ENCODE peak calls at places on chromosomes 1 and 21, in four cellular contexts. T, B, O and V are unnamed samples.

GRCh38 chr1:24745711-24746582 is 700 bp downstream of the CLIC4 start:
- DNase-seq in T (no peak), B (peak; percentile 57), O (peak; percentile 71), V (peak; percentile 62)

GRCh38 chr1:108050911-108051624 is 86.1 kb upstream of the VAV3 start:
- DNase-seq in T (no peak), B (peak; percentile 46), O (no peak), V (no peak)

GRCh38 chr1:3013371-3014038 is 7.8 kb upstream of the ACTRT2 start:
- DNase-seq in T (no peak), B (no peak), O (no peak), V (no peak)

GRCh38 chr1:27253611-27254010 is 19.2 kb downstream of the WDTC1 start:
- DNase-seq in T (no peak), B (no peak), O (no peak), V (no peak)

GRCh38 chr1:166378805-166379204 is 212.0 kb upstream of the FAM78B start:
- DNase-seq in T (no peak), B (no peak), O (no peak), V (no peak)

GRCh38 chr21:41678016-41678935 is 88.6 kb downstream of the RIPK4 start:
- DNase-seq in T (peak; percentile 80), B (no peak), O (peak; percentile 83), V (peak; percentile 87)

GRCh38 chr1:41245659-41246058 is 3.6 kb upstream of the SCMH1 start:
- DNase-seq in T (no peak), B (no peak), O (no peak), V (no peak)

GRCh38 chr1:224182866-224183590 is at the start of gene DEGS1:
- DNase-seq in T (peak; percentile 93), B (peak; percentile 84), O (peak; percentile 92), V (peak; percentile 88)

GRCh38 chr1:226223157-226223785 is at the start of gene MIXL1:
- DNase-seq in T (no peak), B (no peak), O (peak; percentile 22), V (no peak)

GRCh38 chr21:45570826-45571601 is 28.8 kb upstream of the SLC19A1 start:
- DNase-seq in T (no peak), B (no peak), O (no peak), V (peak; percentile 24)

GRCh38 chr1:173360478-173361063 is 116.6 kb upstream of the PRDX6 start:
- DNase-seq in T (no peak), B (no peak), O (no peak), V (no peak)

GRCh38 chr1:100622966-100623762 is 85.2 kb downstream of the GPR88 start:
- DNase-seq in T (no peak), B (no peak), O (no peak), V (no peak)

GRCh38 chr1:89822999-89823628 is 2.3 kb downstream of the LRRC8D start:
- DNase-seq in T (no peak), B (no peak), O (peak; percentile 22), V (no peak)

GRCh38 chr1:46569909-46570725 is 18.7 kb upstream of the KNCN start:
- DNase-seq in T (no peak), B (no peak), O (no peak), V (no peak)

GRCh38 chr1:200971955-200972711 is 51.4 kb downstream of the KIF21B start:
- DNase-seq in T (peak; percentile 82), B (peak; percentile 61), O (peak; percentile 80), V (peak; percentile 70)

GRCh38 chr1:98792123-98792522 is 130.6 kb downstream of the SNX7 start:
- DNase-seq in T (no peak), B (no peak), O (peak; percentile 16), V (no peak)

GRCh38 chr1:224747578-224747977 is 131.5 kb downstream of the CNIH3 start:
- DNase-seq in T (no peak), B (peak; percentile 75), O (peak; percentile 13), V (no peak)

GRCh38 chr1:87968259-87968955 is 639.7 kb downstream of the LMO4 start:
- DNase-seq in T (no peak), B (no peak), O (peak; percentile 17), V (no peak)

GRCh38 chr1:153483776-153484175 is 23.3 kb upstream of the S100A7 start:
- DNase-seq in T (no peak), B (no peak), O (no peak), V (no peak)

GRCh38 chr21:26061437-26061836 is 109.1 kb downstream of the APP start:
- DNase-seq in T (no peak), B (no peak), O (peak; percentile 39), V (no peak)

GRCh38 chr1:6440198-6441126 is 15.9 kb downstream of the ESPN start:
- DNase-seq in T (peak; percentile 90), B (no peak), O (peak; percentile 84), V (peak; percentile 78)

GRCh38 chr1:85933901-85934300 is 222.7 kb downstream of the COL24A1 start:
- DNase-seq in T (no peak), B (no peak), O (no peak), V (no peak)

GRCh38 chr1:9787702-9788101 is 36.1 kb downstream of the CLSTN1 start:
- DNase-seq in T (no peak), B (peak; percentile 79), O (no peak), V (no peak)
- H3K4me3 ChIP-seq in T (no peak overlapping the region), B (peak overlapping the region; percentile 13), O (no peak overlapping the region), V (no peak overlapping the region)

GRCh38 chr1:1471389-1472045 is at the start of gene ATAD3B:
- DNase-seq in T (peak; percentile 96), B (peak; percentile 95), O (peak; percentile 95), V (peak; percentile 95)
- TF ChIP-seq CTCF in T (no peak), B (no peak), O (no peak), V (no peak)

GRCh38 chr1:160672118-160672517 is 25.3 kb upstream of the SLAMF1 start:
- DNase-seq in T (no peak), B (no peak), O (no peak), V (no peak)
- H3K4me3 ChIP-seq in T (no peak overlapping the region), B (no peak overlapping the region), O (no peak overlapping the region), V (no peak overlapping the region)

GRCh38 chr1:19087737-19088594 is 122.1 kb downstream of the UBR4 start:
- DNase-seq in T (no peak), B (no peak), O (no peak), V (no peak)

GRCh38 chr1:19089524-19089923 is 120.5 kb downstream of the UBR4 start:
- DNase-seq in T (no peak), B (no peak), O (no peak), V (no peak)

GRCh38 chr1:19088717-19089442 is 121.2 kb downstream of the UBR4 start:
- DNase-seq in T (no peak), B (no peak), O (no peak), V (no peak)

GRCh38 chr1:19086176-19086875 is 123.7 kb downstream of the UBR4 start:
- DNase-seq in T (no peak), B (no peak), O (no peak), V (peak; percentile 82)

DNA sequence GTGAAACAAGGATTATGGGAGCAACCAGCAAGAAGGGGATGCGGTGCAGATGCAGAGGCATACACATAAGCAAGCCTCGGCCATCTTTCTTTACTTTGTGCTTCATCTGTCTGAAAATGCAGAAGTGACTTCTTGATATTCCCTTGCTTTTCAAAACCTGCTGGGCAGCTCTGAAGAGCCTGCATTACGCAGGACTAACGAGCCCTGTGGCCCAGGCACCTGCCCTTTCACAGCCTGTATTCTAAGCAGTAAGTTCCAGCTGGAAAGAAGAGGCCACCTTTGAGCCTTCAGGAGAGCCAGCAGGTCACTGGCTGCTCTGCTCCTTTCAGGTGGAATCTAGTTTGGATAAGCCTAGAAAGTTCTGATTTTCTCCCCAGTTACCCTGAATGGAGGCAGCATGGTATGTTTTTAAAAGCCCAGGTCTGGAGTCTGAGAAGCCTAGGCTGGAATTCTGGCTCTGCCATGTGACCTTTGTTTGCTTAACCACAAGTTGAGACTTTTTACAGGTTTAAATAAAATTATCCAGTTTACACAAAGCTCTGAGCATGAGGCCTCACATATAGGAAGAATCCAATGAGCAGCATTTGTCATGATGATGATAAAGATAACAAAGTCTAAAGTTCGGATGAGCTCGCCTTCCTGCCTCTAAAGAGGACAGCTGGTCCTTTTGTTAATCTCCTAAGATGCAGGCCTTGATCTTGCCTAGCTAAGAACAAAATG is 122.9 kb downstream of the UBR4 start:
- DNase-seq in T (no peak), B (no peak), O (peak; percentile 57), V (no peak)
- TF ChIP-seq CTCF in T (no peak), B (no peak), O (no peak), V (no peak)

DNA sequence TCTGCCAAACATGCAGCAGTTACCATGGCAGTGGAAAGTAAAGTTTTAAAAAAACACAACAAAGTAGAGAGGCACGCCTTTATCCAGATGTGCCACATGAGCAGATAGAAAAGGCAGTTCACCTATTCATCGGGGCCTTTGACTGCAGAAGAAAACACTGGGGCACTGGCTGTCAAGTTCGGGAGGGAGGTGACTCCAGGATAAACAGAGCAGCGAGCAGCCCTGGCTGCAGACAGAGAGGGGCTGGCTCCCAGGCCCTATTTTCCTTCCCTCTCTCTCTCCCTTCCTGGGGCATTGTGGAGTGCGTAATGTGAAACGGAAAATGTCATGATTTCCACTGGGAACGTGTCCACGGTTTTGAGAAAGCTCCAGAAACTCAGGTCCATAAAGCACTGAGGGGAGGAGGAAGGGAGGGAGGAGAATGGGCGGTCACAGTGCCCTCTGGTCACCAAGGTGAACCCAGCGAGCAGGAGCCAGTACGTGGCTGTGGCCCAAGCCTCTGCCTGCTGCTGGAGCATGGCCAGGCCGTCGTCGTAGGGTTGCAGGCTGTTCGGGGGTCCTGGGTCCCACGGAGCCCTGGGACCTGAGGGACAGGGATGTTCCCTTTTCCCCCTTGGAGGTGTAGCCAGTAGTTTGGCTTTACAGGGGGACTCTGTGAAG is 114.7 kb upstream of the IRF2BP2 start:
- DNase-seq in T (peak; percentile 92), B (no peak), O (no peak), V (peak; percentile 82)
- H3K4me3 ChIP-seq in T (no peak overlapping the region), B (peak overlapping the region; percentile 56), O (no peak overlapping the region), V (peak overlapping the region; percentile 13)